ENCODE peak calls at places on chromosomes 1 and 21, in four cellular contexts. One of them, this sample, is unnamed.

GRCh38 chr1:100924212-100924611 is 28.3 kb downstream of the SLC30A7 start:
- DNase-seq in cardiac fibroblast: peak
- DNase-seq in effector CD4-positive, alpha-beta T cell: no peak
- DNase-seq in fibroblast of pulmonary artery: peak
- DNase-seq in this sample: no peak

GRCh38 chr1:245121523-245121922 is 33.3 kb upstream of the KIF26B start:
- DNase-seq in cardiac fibroblast: no peak
- DNase-seq in effector CD4-positive, alpha-beta T cell: no peak
- DNase-seq in fibroblast of pulmonary artery: no peak
- DNase-seq in this sample: no peak

GRCh38 chr1:35866998-35867397 is 16.0 kb upstream of the AGO1 start:
- DNase-seq in cardiac fibroblast: no peak
- DNase-seq in effector CD4-positive, alpha-beta T cell: no peak
- DNase-seq in fibroblast of pulmonary artery: no peak
- DNase-seq in this sample: no peak

GRCh38 chr21:38440746-38441145 is 57.5 kb downstream of the ERG start:
- DNase-seq in cardiac fibroblast: peak
- DNase-seq in effector CD4-positive, alpha-beta T cell: no peak
- DNase-seq in fibroblast of pulmonary artery: peak
- DNase-seq in this sample: no peak

GRCh38 chr21:28159396-28159795 is 833.3 kb downstream of the LTN1 start:
- DNase-seq in cardiac fibroblast: no peak
- DNase-seq in effector CD4-positive, alpha-beta T cell: no peak
- DNase-seq in fibroblast of pulmonary artery: no peak
- DNase-seq in this sample: no peak

GRCh38 chr1:20008391-20008841 is 29.0 kb upstream of the PLA2G2A start:
- DNase-seq in cardiac fibroblast: peak
- DNase-seq in effector CD4-positive, alpha-beta T cell: no peak
- DNase-seq in fibroblast of pulmonary artery: peak
- DNase-seq in this sample: no peak

GRCh38 chr1:82697965-82698364 is 897.2 kb downstream of the ADGRL2 start:
- DNase-seq in cardiac fibroblast: no peak
- DNase-seq in effector CD4-positive, alpha-beta T cell: no peak
- DNase-seq in fibroblast of pulmonary artery: no peak
- DNase-seq in this sample: no peak

GRCh38 chr1:111618953-111619634 is 495 bp upstream of the RAP1A start:
- DNase-seq in cardiac fibroblast: no peak
- DNase-seq in effector CD4-positive, alpha-beta T cell: no peak
- DNase-seq in fibroblast of pulmonary artery: no peak
- DNase-seq in this sample: no peak

GRCh38 chr1:22754106-22754768 is 43.6 kb downstream of the EPHB2 start:
- DNase-seq in cardiac fibroblast: no peak
- DNase-seq in effector CD4-positive, alpha-beta T cell: no peak
- DNase-seq in fibroblast of pulmonary artery: peak
- DNase-seq in this sample: no peak

GRCh38 chr1:1628656-1629429 is 3.1 kb upstream of the MMP23B start:
- DNase-seq in cardiac fibroblast: no peak
- DNase-seq in effector CD4-positive, alpha-beta T cell: no peak
- DNase-seq in fibroblast of pulmonary artery: no peak
- DNase-seq in this sample: no peak

GRCh38 chr1:161858271-161858670 is 92.2 kb downstream of the ATF6 start:
- DNase-seq in cardiac fibroblast: no peak
- DNase-seq in effector CD4-positive, alpha-beta T cell: no peak
- DNase-seq in fibroblast of pulmonary artery: no peak
- DNase-seq in this sample: no peak

GRCh38 chr1:38073926-38074677 is 27.5 kb upstream of the POU3F1 start:
- DNase-seq in cardiac fibroblast: no peak
- DNase-seq in effector CD4-positive, alpha-beta T cell: no peak
- DNase-seq in fibroblast of pulmonary artery: no peak
- DNase-seq in this sample: no peak

GRCh38 chr1:166089804-166090203 is 77.0 kb downstream of the FAM78B start:
- DNase-seq in cardiac fibroblast: no peak
- DNase-seq in effector CD4-positive, alpha-beta T cell: no peak
- DNase-seq in fibroblast of pulmonary artery: no peak
- DNase-seq in this sample: peak

GRCh38 chr1:198798923-198799386 is 160.1 kb downstream of the PTPRC start:
- DNase-seq in cardiac fibroblast: no peak
- DNase-seq in effector CD4-positive, alpha-beta T cell: no peak
- DNase-seq in fibroblast of pulmonary artery: no peak
- DNase-seq in this sample: no peak

GRCh38 chr1:30618335-30618747 is 105.0 kb downstream of the MATN1 start:
- DNase-seq in cardiac fibroblast: no peak
- DNase-seq in effector CD4-positive, alpha-beta T cell: no peak
- DNase-seq in fibroblast of pulmonary artery: no peak
- DNase-seq in this sample: no peak

GRCh38 chr1:195903203-195903602 is 705.0 kb downstream of the KCNT2 start:
- DNase-seq in cardiac fibroblast: no peak
- DNase-seq in effector CD4-positive, alpha-beta T cell: no peak
- DNase-seq in fibroblast of pulmonary artery: no peak
- DNase-seq in this sample: no peak

GRCh38 chr1:194447635-194448034 is 1261.2 kb upstream of the B3GALT2 start:
- DNase-seq in cardiac fibroblast: peak
- DNase-seq in effector CD4-positive, alpha-beta T cell: no peak
- DNase-seq in fibroblast of pulmonary artery: no peak
- DNase-seq in this sample: no peak

GRCh38 chr1:220734571-220735326 is 13.4 kb upstream of the MTARC2 start:
- DNase-seq in cardiac fibroblast: peak
- DNase-seq in effector CD4-positive, alpha-beta T cell: no peak
- DNase-seq in fibroblast of pulmonary artery: peak
- DNase-seq in this sample: no peak

GRCh38 chr1:226798427-226799411 is 59.6 kb upstream of the ITPKB start:
- DNase-seq in cardiac fibroblast: no peak
- DNase-seq in effector CD4-positive, alpha-beta T cell: peak
- DNase-seq in fibroblast of pulmonary artery: no peak
- DNase-seq in this sample: no peak

GRCh38 chr21:29125199-29125598 is 5.2 kb upstream of the MAP3K7CL start:
- DNase-seq in cardiac fibroblast: no peak
- DNase-seq in effector CD4-positive, alpha-beta T cell: no peak
- DNase-seq in fibroblast of pulmonary artery: no peak
- DNase-seq in this sample: no peak

GRCh38 chr1:228095938-228096337 is 7.2 kb downstream of the C1orf35 start:
- DNase-seq in cardiac fibroblast: no peak
- DNase-seq in effector CD4-positive, alpha-beta T cell: peak
- DNase-seq in fibroblast of pulmonary artery: no peak
- DNase-seq in this sample: no peak

GRCh38 chr1:154014154-154014910 is 23.8 kb downstream of the RPS27 start:
- DNase-seq in cardiac fibroblast: peak
- DNase-seq in effector CD4-positive, alpha-beta T cell: no peak
- DNase-seq in fibroblast of pulmonary artery: peak
- DNase-seq in this sample: no peak

GRCh38 chr1:3306583-3307285 is 147.7 kb upstream of the ARHGEF16 start:
- DNase-seq in cardiac fibroblast: peak
- DNase-seq in effector CD4-positive, alpha-beta T cell: no peak
- DNase-seq in fibroblast of pulmonary artery: peak
- DNase-seq in this sample: no peak

GRCh38 chr1:117826551-117827078 is 102.8 kb downstream of the GDAP2 start:
- DNase-seq in cardiac fibroblast: peak
- DNase-seq in effector CD4-positive, alpha-beta T cell: no peak
- DNase-seq in fibroblast of pulmonary artery: peak
- DNase-seq in this sample: no peak

GRCh38 chr1:187646536-187647128 is 817.9 kb downstream of the PLA2G4A start:
- DNase-seq in cardiac fibroblast: no peak
- DNase-seq in effector CD4-positive, alpha-beta T cell: no peak
- DNase-seq in fibroblast of pulmonary artery: no peak
- DNase-seq in this sample: no peak

GRCh38 chr1:7393141-7393540 is 378.0 kb upstream of the VAMP3 start:
- DNase-seq in cardiac fibroblast: no peak
- DNase-seq in effector CD4-positive, alpha-beta T cell: no peak
- DNase-seq in fibroblast of pulmonary artery: no peak
- DNase-seq in this sample: no peak

GRCh38 chr1:18348354-18348753 is 132.4 kb upstream of the KLHDC7A start:
- DNase-seq in cardiac fibroblast: no peak
- DNase-seq in effector CD4-positive, alpha-beta T cell: no peak
- DNase-seq in fibroblast of pulmonary artery: no peak
- DNase-seq in this sample: no peak

GRCh38 chr1:205933672-205934618 is 9.3 kb downstream of the SLC26A9 start:
- DNase-seq in cardiac fibroblast: peak
- DNase-seq in effector CD4-positive, alpha-beta T cell: no peak
- DNase-seq in fibroblast of pulmonary artery: peak
- DNase-seq in this sample: no peak

GRCh38 chr1:212920895-212921294 is 29.4 kb upstream of the VASH2 start:
- DNase-seq in cardiac fibroblast: no peak
- DNase-seq in effector CD4-positive, alpha-beta T cell: no peak
- DNase-seq in fibroblast of pulmonary artery: no peak
- DNase-seq in this sample: no peak

GRCh38 chr21:38993561-38993960 is 187.8 kb downstream of the ETS2 start:
- DNase-seq in cardiac fibroblast: peak
- DNase-seq in effector CD4-positive, alpha-beta T cell: no peak
- DNase-seq in fibroblast of pulmonary artery: peak
- DNase-seq in this sample: no peak

GRCh38 chr21:45386728-45387371 is 18.1 kb upstream of the COL18A1 start:
- DNase-seq in cardiac fibroblast: peak
- DNase-seq in effector CD4-positive, alpha-beta T cell: no peak
- DNase-seq in fibroblast of pulmonary artery: peak
- DNase-seq in this sample: no peak

GRCh38 chr1:24266398-24266941 is 52.7 kb upstream of the GRHL3 start:
- DNase-seq in cardiac fibroblast: peak
- DNase-seq in effector CD4-positive, alpha-beta T cell: no peak
- DNase-seq in fibroblast of pulmonary artery: peak
- DNase-seq in this sample: no peak

GRCh38 chr1:220999872-221000863 is 120.9 kb downstream of the HLX start:
- DNase-seq in cardiac fibroblast: peak
- DNase-seq in effector CD4-positive, alpha-beta T cell: no peak
- DNase-seq in fibroblast of pulmonary artery: peak
- DNase-seq in this sample: no peak